ENCODE peak calls at places on chromosomes 4 and X, in eight cellular contexts. One of them, this sample, is unnamed.

GRCh38 chrX:18873189-18873791 is 110.6 kb downstream of the PHKA2 start:
- DNase-seq in fibroblast of mammary gland: peak
- DNase-seq in ovary: no peak
- DNase-seq in NB4: no peak
- DNase-seq in epithelial cell of esophagus: peak
- DNase-seq in fibroblast of villous mesenchyme: peak
- DNase-seq in psoas muscle: peak
- DNase-seq in lung: no peak
- DNase-seq in this sample: peak

GRCh38 chrX:71053217-71053621 is 14.9 kb downstream of the SNX12 start:
- DNase-seq in psoas muscle: no peak
- DNase-seq in NB4: no peak
- DNase-seq in lung: no peak
- DNase-seq in fibroblast of mammary gland: no peak
- DNase-seq in fibroblast of villous mesenchyme: no peak
- DNase-seq in epithelial cell of esophagus: peak
- DNase-seq in ovary: no peak
- DNase-seq in this sample: no peak

GRCh38 chr4:143207555-143207954 is 22.8 kb downstream of the USP38 start:
- DNase-seq in epithelial cell of esophagus: peak
- DNase-seq in lung: no peak
- DNase-seq in fibroblast of villous mesenchyme: peak
- DNase-seq in fibroblast of mammary gland: peak
- DNase-seq in NB4: no peak
- DNase-seq in psoas muscle: no peak
- DNase-seq in ovary: no peak
- DNase-seq in this sample: no peak

GRCh38 chr4:152501846-152502536 is 33.9 kb downstream of the FBXW7 start:
- DNase-seq in psoas muscle: no peak
- DNase-seq in NB4: no peak
- DNase-seq in ovary: no peak
- DNase-seq in fibroblast of mammary gland: peak
- DNase-seq in fibroblast of villous mesenchyme: no peak
- DNase-seq in lung: no peak
- DNase-seq in epithelial cell of esophagus: no peak
- DNase-seq in this sample: no peak

GRCh38 chrX:11530621-11531020 is 135.1 kb downstream of the ARHGAP6 start:
- DNase-seq in fibroblast of mammary gland: peak
- DNase-seq in lung: no peak
- DNase-seq in fibroblast of villous mesenchyme: peak
- DNase-seq in ovary: peak
- DNase-seq in psoas muscle: no peak
- DNase-seq in NB4: no peak
- DNase-seq in epithelial cell of esophagus: no peak
- DNase-seq in this sample: no peak

GRCh38 chrX:107659768-107660167 is 31.5 kb downstream of the PRPS1 start:
- DNase-seq in fibroblast of villous mesenchyme: peak
- DNase-seq in psoas muscle: no peak
- DNase-seq in NB4: peak
- DNase-seq in fibroblast of mammary gland: peak
- DNase-seq in ovary: no peak
- DNase-seq in lung: no peak
- DNase-seq in epithelial cell of esophagus: peak
- DNase-seq in this sample: no peak

GRCh38 chr4:187615972-187616371 is 379.6 kb upstream of the ZFP42 start:
- DNase-seq in NB4: no peak
- DNase-seq in ovary: no peak
- DNase-seq in fibroblast of mammary gland: no peak
- DNase-seq in epithelial cell of esophagus: no peak
- DNase-seq in lung: no peak
- DNase-seq in fibroblast of villous mesenchyme: no peak
- DNase-seq in psoas muscle: no peak
- DNase-seq in this sample: no peak

GRCh38 chr4:156201050-156201449 is 247.4 kb upstream of the CTSO start:
- DNase-seq in lung: no peak
- DNase-seq in fibroblast of villous mesenchyme: no peak
- DNase-seq in fibroblast of mammary gland: no peak
- DNase-seq in epithelial cell of esophagus: no peak
- DNase-seq in psoas muscle: no peak
- DNase-seq in NB4: no peak
- DNase-seq in ovary: no peak
- DNase-seq in this sample: no peak

GRCh38 chrX:57406149-57406548 is 119.6 kb downstream of the FAAH2 start:
- DNase-seq in NB4: no peak
- DNase-seq in psoas muscle: no peak
- DNase-seq in epithelial cell of esophagus: no peak
- DNase-seq in fibroblast of villous mesenchyme: no peak
- DNase-seq in fibroblast of mammary gland: no peak
- DNase-seq in ovary: no peak
- DNase-seq in lung: no peak
- DNase-seq in this sample: no peak

GRCh38 chrX:134462927-134463326 is 3.0 kb downstream of the HPRT1 start:
- DNase-seq in NB4: no peak
- DNase-seq in lung: no peak
- DNase-seq in epithelial cell of esophagus: no peak
- DNase-seq in ovary: no peak
- DNase-seq in psoas muscle: no peak
- DNase-seq in fibroblast of villous mesenchyme: no peak
- DNase-seq in fibroblast of mammary gland: no peak
- DNase-seq in this sample: no peak

GRCh38 chr4:45442466-45442865 is 681.4 kb downstream of the GABRG1 start:
- DNase-seq in fibroblast of villous mesenchyme: no peak
- DNase-seq in psoas muscle: no peak
- DNase-seq in ovary: no peak
- DNase-seq in fibroblast of mammary gland: peak
- DNase-seq in lung: no peak
- DNase-seq in NB4: peak
- DNase-seq in epithelial cell of esophagus: peak
- DNase-seq in this sample: no peak

GRCh38 chrX:54695816-54696487 is 102.1 kb downstream of the ITIH6 start:
- DNase-seq in epithelial cell of esophagus: peak
- DNase-seq in NB4: no peak
- DNase-seq in fibroblast of villous mesenchyme: no peak
- DNase-seq in lung: no peak
- DNase-seq in psoas muscle: no peak
- DNase-seq in fibroblast of mammary gland: peak
- DNase-seq in ovary: no peak
- DNase-seq in this sample: no peak

GRCh38 chr4:83931659-83932058 is 395.8 kb downstream of the GPAT3 start:
- DNase-seq in psoas muscle: no peak
- DNase-seq in lung: no peak
- DNase-seq in fibroblast of mammary gland: no peak
- DNase-seq in NB4: no peak
- DNase-seq in epithelial cell of esophagus: no peak
- DNase-seq in ovary: no peak
- DNase-seq in fibroblast of villous mesenchyme: no peak
- DNase-seq in this sample: no peak

GRCh38 chr4:111178231-111178630 is 555.4 kb upstream of the PITX2 start:
- DNase-seq in lung: no peak
- DNase-seq in fibroblast of mammary gland: no peak
- DNase-seq in epithelial cell of esophagus: no peak
- DNase-seq in psoas muscle: no peak
- DNase-seq in fibroblast of villous mesenchyme: no peak
- DNase-seq in ovary: no peak
- DNase-seq in NB4: no peak
- DNase-seq in this sample: no peak

GRCh38 chr4:114038762-114039392 is 59.4 kb upstream of the ARSJ start:
- DNase-seq in fibroblast of villous mesenchyme: no peak
- DNase-seq in fibroblast of mammary gland: no peak
- DNase-seq in lung: no peak
- DNase-seq in epithelial cell of esophagus: no peak
- DNase-seq in psoas muscle: no peak
- DNase-seq in NB4: no peak
- DNase-seq in ovary: no peak
- DNase-seq in this sample: no peak

GRCh38 chrX:96906741-96907140 is 23.0 kb downstream of the RPA4 start:
- DNase-seq in ovary: no peak
- DNase-seq in psoas muscle: no peak
- DNase-seq in lung: no peak
- DNase-seq in NB4: no peak
- DNase-seq in fibroblast of mammary gland: peak
- DNase-seq in epithelial cell of esophagus: no peak
- DNase-seq in fibroblast of villous mesenchyme: no peak
- DNase-seq in this sample: no peak

GRCh38 chr4:75434105-75434504 is 80.1 kb downstream of the RCHY1 start:
- DNase-seq in lung: no peak
- DNase-seq in NB4: no peak
- DNase-seq in psoas muscle: no peak
- DNase-seq in epithelial cell of esophagus: no peak
- DNase-seq in ovary: no peak
- DNase-seq in fibroblast of villous mesenchyme: no peak
- DNase-seq in fibroblast of mammary gland: no peak
- DNase-seq in this sample: no peak

GRCh38 chr4:120156115-120156718 is 89.6 kb upstream of the MAD2L1 start:
- DNase-seq in ovary: no peak
- DNase-seq in epithelial cell of esophagus: peak
- DNase-seq in fibroblast of villous mesenchyme: peak
- DNase-seq in psoas muscle: no peak
- DNase-seq in fibroblast of mammary gland: peak
- DNase-seq in NB4: peak
- DNase-seq in lung: no peak
- DNase-seq in this sample: peak

GRCh38 chr4:127622923-127623754 is 9.6 kb upstream of the INTU start:
- DNase-seq in epithelial cell of esophagus: peak
- DNase-seq in ovary: peak
- DNase-seq in lung: no peak
- DNase-seq in psoas muscle: peak
- DNase-seq in fibroblast of mammary gland: peak
- DNase-seq in NB4: peak
- DNase-seq in fibroblast of villous mesenchyme: peak
- DNase-seq in this sample: no peak

GRCh38 chrX:136849395-136849794 is 31.1 kb downstream of the RBMX start:
- DNase-seq in NB4: no peak
- DNase-seq in fibroblast of mammary gland: no peak
- DNase-seq in fibroblast of villous mesenchyme: no peak
- DNase-seq in lung: no peak
- DNase-seq in ovary: no peak
- DNase-seq in psoas muscle: no peak
- DNase-seq in epithelial cell of esophagus: no peak
- DNase-seq in this sample: no peak
- H3K4me3 ChIP-seq in NB4: no peak
- H3K4me3 ChIP-seq in fibroblast of mammary gland: no peak
- H3K4me3 ChIP-seq in fibroblast of villous mesenchyme: no peak
- H3K4me3 ChIP-seq in lung: no peak
- H3K4me3 ChIP-seq in ovary: no peak
- H3K4me3 ChIP-seq in psoas muscle: no peak
- H3K4me3 ChIP-seq in epithelial cell of esophagus: no peak
- H3K4me3 ChIP-seq in this sample: no peak

GRCh38 chr4:121693450-121693849 is 3.3 kb downstream of the ANXA5 start:
- DNase-seq in ovary: no peak
- DNase-seq in fibroblast of villous mesenchyme: no peak
- DNase-seq in lung: no peak
- DNase-seq in psoas muscle: no peak
- DNase-seq in fibroblast of mammary gland: no peak
- DNase-seq in epithelial cell of esophagus: no peak
- DNase-seq in NB4: no peak
- DNase-seq in this sample: no peak

GRCh38 chr4:121698119-121698732 is 1.4 kb upstream of the ANXA5 start:
- DNase-seq in NB4: peak
- DNase-seq in lung: no peak
- DNase-seq in fibroblast of villous mesenchyme: no peak
- DNase-seq in fibroblast of mammary gland: no peak
- DNase-seq in epithelial cell of esophagus: no peak
- DNase-seq in ovary: peak
- DNase-seq in psoas muscle: peak
- DNase-seq in this sample: no peak

GRCh38 chr4:121697626-121698025 is 846 bp upstream of the ANXA5 start:
- DNase-seq in fibroblast of mammary gland: no peak
- DNase-seq in ovary: no peak
- DNase-seq in epithelial cell of esophagus: no peak
- DNase-seq in lung: no peak
- DNase-seq in fibroblast of villous mesenchyme: no peak
- DNase-seq in psoas muscle: no peak
- DNase-seq in NB4: peak
- DNase-seq in this sample: no peak

GRCh38 chr4:121696140-121696640 is 590 bp downstream of the ANXA5 start:
- DNase-seq in fibroblast of mammary gland: peak
- DNase-seq in lung: peak
- DNase-seq in fibroblast of villous mesenchyme: peak
- DNase-seq in epithelial cell of esophagus: peak
- DNase-seq in NB4: peak
- DNase-seq in psoas muscle: peak
- DNase-seq in ovary: peak
- DNase-seq in this sample: no peak

GRCh38 chr4:121696641-121697461 is at the start of gene ANXA5:
- DNase-seq in NB4: peak
- DNase-seq in psoas muscle: peak
- DNase-seq in epithelial cell of esophagus: peak
- DNase-seq in ovary: peak
- DNase-seq in fibroblast of mammary gland: peak
- DNase-seq in lung: peak
- DNase-seq in fibroblast of villous mesenchyme: peak
- DNase-seq in this sample: no peak
- TF ChIP-seq CTCF in NB4: peak
- TF ChIP-seq CTCF in psoas muscle: peak
- TF ChIP-seq CTCF in epithelial cell of esophagus: no peak
- TF ChIP-seq CTCF in ovary: no peak
- TF ChIP-seq CTCF in fibroblast of mammary gland: peak
- TF ChIP-seq CTCF in lung: no peak
- TF ChIP-seq CTCF in fibroblast of villous mesenchyme: peak
- TF ChIP-seq CTCF in this sample: peak

DNA sequence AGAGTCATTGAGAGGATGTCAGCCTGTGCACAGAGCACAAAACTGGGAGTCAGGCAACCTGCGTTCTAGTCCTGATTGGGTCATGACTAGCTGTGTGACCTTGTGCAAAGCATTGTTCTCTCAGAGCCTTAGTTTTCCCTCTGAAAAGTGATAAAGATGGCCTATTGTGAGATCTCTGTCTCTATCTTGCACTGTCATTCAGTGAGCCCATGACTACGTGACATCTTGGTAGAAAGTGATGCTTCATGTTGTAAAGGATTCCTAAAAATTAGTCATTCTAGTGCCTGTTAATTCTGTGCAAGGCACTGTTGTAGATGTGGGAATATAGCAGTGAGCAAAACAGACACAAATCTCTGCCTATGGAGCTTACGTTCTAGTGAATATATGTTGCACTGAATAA is 2.5 kb downstream of the PGRMC1 start:
- DNase-seq in fibroblast of mammary gland: peak
- DNase-seq in NB4: no peak
- DNase-seq in lung: no peak
- DNase-seq in fibroblast of villous mesenchyme: no peak
- DNase-seq in epithelial cell of esophagus: peak
- DNase-seq in psoas muscle: no peak
- DNase-seq in ovary: no peak
- DNase-seq in this sample: no peak
- H3K4me3 ChIP-seq in fibroblast of mammary gland: peak
- H3K4me3 ChIP-seq in NB4: no peak
- H3K4me3 ChIP-seq in lung: no peak
- H3K4me3 ChIP-seq in fibroblast of villous mesenchyme: peak
- H3K4me3 ChIP-seq in epithelial cell of esophagus: no peak
- H3K4me3 ChIP-seq in psoas muscle: no peak
- H3K4me3 ChIP-seq in ovary: no peak
- H3K4me3 ChIP-seq in this sample: peak

DNA sequence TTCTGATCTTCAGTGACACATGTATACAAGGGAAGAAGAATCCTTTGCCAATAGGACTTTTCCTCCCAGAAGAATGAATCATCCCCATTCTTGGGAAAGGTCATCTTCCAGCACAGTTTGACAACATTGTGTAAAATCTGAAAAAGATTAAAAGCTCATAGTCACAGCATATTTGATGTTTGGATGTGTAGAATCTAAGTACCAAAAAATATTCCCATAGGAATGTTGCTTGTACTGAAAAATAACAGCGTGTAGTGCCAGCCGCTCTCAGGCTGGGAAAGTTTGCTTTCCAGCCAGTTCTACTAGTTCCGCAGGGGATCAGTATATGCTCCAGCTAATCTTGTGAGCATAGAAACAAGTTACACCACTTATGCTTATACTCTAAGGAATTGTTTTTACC is 74.7 kb upstream of the IL13RA1 start:
- DNase-seq in ovary: no peak
- DNase-seq in fibroblast of mammary gland: peak
- DNase-seq in NB4: no peak
- DNase-seq in psoas muscle: no peak
- DNase-seq in epithelial cell of esophagus: peak
- DNase-seq in lung: no peak
- DNase-seq in fibroblast of villous mesenchyme: peak
- DNase-seq in this sample: no peak
- TF ChIP-seq CTCF in ovary: no peak
- TF ChIP-seq CTCF in fibroblast of mammary gland: no peak
- TF ChIP-seq CTCF in NB4: no peak
- TF ChIP-seq CTCF in psoas muscle: no peak
- TF ChIP-seq CTCF in epithelial cell of esophagus: no peak
- TF ChIP-seq CTCF in lung: no peak
- TF ChIP-seq CTCF in fibroblast of villous mesenchyme: no peak
- TF ChIP-seq CTCF in this sample: no peak

This sample was measured in HFF-Myc.